ENCODE peak calls at places on chromosome 17, in seven cellular contexts. One of them, this sample, is unnamed. For H3K9me3 and H3K27me3, the result is how much of the 10 kb centered on the place peaks cover.

GRCh38 chr17:70190959-70191805 is 21.9 kb downstream of the KCNJ2 start:
- DNase-seq in Panc1: no peak
- DNase-seq in CD4-positive, CD25-positive, alpha-beta regulatory T cell: no peak
- DNase-seq in heart left ventricle: no peak
- DNase-seq in aorta: no peak
- DNase-seq in IMR-90: peak
- DNase-seq in left lung: no peak
- DNase-seq in this sample: no peak

GRCh38 chr17:17774009-17774881 is 62.5 kb downstream of the SREBF1 start:
- DNase-seq in Panc1: no peak
- DNase-seq in CD4-positive, CD25-positive, alpha-beta regulatory T cell: no peak
- DNase-seq in heart left ventricle: peak
- DNase-seq in aorta: no peak
- DNase-seq in IMR-90: peak
- DNase-seq in left lung: peak
- DNase-seq in this sample: no peak

GRCh38 chr17:38879878-38880727 is 10.2 kb downstream of the LASP1 start:
- DNase-seq in Panc1: no peak
- DNase-seq in CD4-positive, CD25-positive, alpha-beta regulatory T cell: no peak
- DNase-seq in heart left ventricle: peak
- DNase-seq in aorta: peak
- DNase-seq in IMR-90: peak
- DNase-seq in left lung: no peak
- DNase-seq in this sample: no peak

GRCh38 chr17:74497471-74497870 is 31.0 kb downstream of the CD300A start:
- DNase-seq in Panc1: no peak
- DNase-seq in CD4-positive, CD25-positive, alpha-beta regulatory T cell: no peak
- DNase-seq in heart left ventricle: no peak
- DNase-seq in aorta: no peak
- DNase-seq in IMR-90: no peak
- DNase-seq in left lung: no peak
- DNase-seq in this sample: no peak

GRCh38 chr17:65018612-65019290 is 37.8 kb downstream of the GNA13 start:
- DNase-seq in Panc1: no peak
- DNase-seq in CD4-positive, CD25-positive, alpha-beta regulatory T cell: no peak
- DNase-seq in heart left ventricle: no peak
- DNase-seq in aorta: no peak
- DNase-seq in IMR-90: peak
- DNase-seq in left lung: no peak
- DNase-seq in this sample: no peak

GRCh38 chr17:72860778-72861177 is 231.7 kb downstream of the SLC39A11 start:
- DNase-seq in Panc1: no peak
- DNase-seq in CD4-positive, CD25-positive, alpha-beta regulatory T cell: no peak
- DNase-seq in heart left ventricle: no peak
- DNase-seq in aorta: no peak
- DNase-seq in IMR-90: no peak
- DNase-seq in left lung: no peak
- DNase-seq in this sample: no peak

GRCh38 chr17:50165867-50166517 is at the start of gene SGCA:
- DNase-seq in Panc1: no peak
- DNase-seq in CD4-positive, CD25-positive, alpha-beta regulatory T cell: no peak
- DNase-seq in heart left ventricle: peak
- DNase-seq in aorta: peak
- DNase-seq in IMR-90: no peak
- DNase-seq in left lung: no peak
- DNase-seq in this sample: peak

GRCh38 chr17:77763575-77763974 is 194.9 kb upstream of the TNRC6C start:
- DNase-seq in Panc1: no peak
- DNase-seq in CD4-positive, CD25-positive, alpha-beta regulatory T cell: no peak
- DNase-seq in heart left ventricle: no peak
- DNase-seq in aorta: no peak
- DNase-seq in IMR-90: no peak
- DNase-seq in left lung: no peak
- DNase-seq in this sample: no peak

GRCh38 chr17:58332720-58333395 is 4.3 kb upstream of the TSPOAP1 start:
- DNase-seq in Panc1: no peak
- DNase-seq in CD4-positive, CD25-positive, alpha-beta regulatory T cell: no peak
- DNase-seq in heart left ventricle: no peak
- DNase-seq in aorta: peak
- DNase-seq in IMR-90: no peak
- DNase-seq in left lung: no peak
- DNase-seq in this sample: peak

GRCh38 chr17:1078831-1079561 is 82.1 kb downstream of the TIMM22 start:
- DNase-seq in Panc1: no peak
- DNase-seq in CD4-positive, CD25-positive, alpha-beta regulatory T cell: no peak
- DNase-seq in heart left ventricle: peak
- DNase-seq in aorta: no peak
- DNase-seq in IMR-90: no peak
- DNase-seq in left lung: no peak
- DNase-seq in this sample: no peak

GRCh38 chr17:70329751-70330150 is 160.4 kb downstream of the KCNJ2 start:
- DNase-seq in Panc1: no peak
- DNase-seq in CD4-positive, CD25-positive, alpha-beta regulatory T cell: no peak
- DNase-seq in heart left ventricle: no peak
- DNase-seq in aorta: no peak
- DNase-seq in IMR-90: no peak
- DNase-seq in left lung: no peak
- DNase-seq in this sample: no peak

GRCh38 chr17:15998031-15998574 is 1.4 kb downstream of the ZSWIM7 start:
- DNase-seq in Panc1: no peak
- DNase-seq in CD4-positive, CD25-positive, alpha-beta regulatory T cell: no peak
- DNase-seq in heart left ventricle: no peak
- DNase-seq in aorta: no peak
- DNase-seq in IMR-90: no peak
- DNase-seq in left lung: no peak
- DNase-seq in this sample: no peak

GRCh38 chr17:58184308-58184985 is 8.1 kb upstream of the EPX start:
- DNase-seq in Panc1: no peak
- DNase-seq in CD4-positive, CD25-positive, alpha-beta regulatory T cell: no peak
- DNase-seq in heart left ventricle: no peak
- DNase-seq in aorta: no peak
- DNase-seq in IMR-90: peak
- DNase-seq in left lung: no peak
- DNase-seq in this sample: no peak

GRCh38 chr17:9771465-9771864 is 19.9 kb downstream of the DHRS7C start:
- DNase-seq in Panc1: no peak
- DNase-seq in CD4-positive, CD25-positive, alpha-beta regulatory T cell: no peak
- DNase-seq in heart left ventricle: no peak
- DNase-seq in aorta: peak
- DNase-seq in IMR-90: no peak
- DNase-seq in left lung: no peak
- DNase-seq in this sample: no peak

GRCh38 chr17:1557355-1558095 is 5.1 kb downstream of the PITPNA start:
- DNase-seq in Panc1: no peak
- DNase-seq in CD4-positive, CD25-positive, alpha-beta regulatory T cell: no peak
- DNase-seq in heart left ventricle: no peak
- DNase-seq in aorta: no peak
- DNase-seq in IMR-90: peak
- DNase-seq in left lung: no peak
- DNase-seq in this sample: no peak

GRCh38 chr17:74437702-74438101 is 5.8 kb downstream of the GPRC5C start:
- DNase-seq in Panc1: no peak
- DNase-seq in CD4-positive, CD25-positive, alpha-beta regulatory T cell: no peak
- DNase-seq in heart left ventricle: no peak
- DNase-seq in aorta: no peak
- DNase-seq in IMR-90: no peak
- DNase-seq in left lung: no peak
- DNase-seq in this sample: no peak

GRCh38 chr17:43352579-43352978 is 46.2 kb upstream of the ARL4D start:
- DNase-seq in Panc1: no peak
- DNase-seq in CD4-positive, CD25-positive, alpha-beta regulatory T cell: no peak
- DNase-seq in heart left ventricle: no peak
- DNase-seq in aorta: no peak
- DNase-seq in IMR-90: no peak
- DNase-seq in left lung: no peak
- DNase-seq in this sample: no peak

GRCh38 chr17:43350888-43351361 is 47.9 kb upstream of the ARL4D start:
- DNase-seq in Panc1: no peak
- DNase-seq in CD4-positive, CD25-positive, alpha-beta regulatory T cell: no peak
- DNase-seq in heart left ventricle: no peak
- DNase-seq in aorta: no peak
- DNase-seq in IMR-90: no peak
- DNase-seq in left lung: no peak
- DNase-seq in this sample: no peak

GRCh38 chr17:43349142-43349541 is 49.7 kb upstream of the ARL4D start:
- DNase-seq in Panc1: no peak
- DNase-seq in CD4-positive, CD25-positive, alpha-beta regulatory T cell: no peak
- DNase-seq in heart left ventricle: no peak
- DNase-seq in aorta: no peak
- DNase-seq in IMR-90: no peak
- DNase-seq in left lung: no peak
- DNase-seq in this sample: no peak

GRCh38 chr17:43353364-43353763 is 45.4 kb upstream of the ARL4D start:
- DNase-seq in Panc1: no peak
- DNase-seq in CD4-positive, CD25-positive, alpha-beta regulatory T cell: no peak
- DNase-seq in heart left ventricle: no peak
- DNase-seq in aorta: no peak
- DNase-seq in IMR-90: no peak
- DNase-seq in left lung: no peak
- DNase-seq in this sample: no peak

GRCh38 chr17:43351686-43352085 is 47.1 kb upstream of the ARL4D start:
- DNase-seq in Panc1: no peak
- DNase-seq in CD4-positive, CD25-positive, alpha-beta regulatory T cell: no peak
- DNase-seq in heart left ventricle: no peak
- DNase-seq in aorta: no peak
- DNase-seq in IMR-90: no peak
- DNase-seq in left lung: no peak
- DNase-seq in this sample: no peak
- H3K9me3 ChIP-seq in Panc1: under half
- H3K9me3 ChIP-seq in CD4-positive, CD25-positive, alpha-beta regulatory T cell: under half
- H3K9me3 ChIP-seq in heart left ventricle: under half
- H3K9me3 ChIP-seq in aorta: under half
- H3K9me3 ChIP-seq in IMR-90: under half
- H3K9me3 ChIP-seq in left lung: under half
- H3K9me3 ChIP-seq in this sample: under half

GRCh38 chr17:33038740-33039139 is 47.1 kb downstream of the SPACA3 start:
- DNase-seq in Panc1: no peak
- DNase-seq in CD4-positive, CD25-positive, alpha-beta regulatory T cell: no peak
- DNase-seq in heart left ventricle: peak
- DNase-seq in aorta: no peak
- DNase-seq in IMR-90: peak
- DNase-seq in left lung: no peak
- DNase-seq in this sample: no peak

GRCh38 chr17:33028061-33028460 is 36.4 kb downstream of the SPACA3 start:
- DNase-seq in Panc1: no peak
- DNase-seq in CD4-positive, CD25-positive, alpha-beta regulatory T cell: no peak
- DNase-seq in heart left ventricle: no peak
- DNase-seq in aorta: no peak
- DNase-seq in IMR-90: no peak
- DNase-seq in left lung: no peak
- DNase-seq in this sample: no peak

GRCh38 chr17:33028778-33029177 is 37.1 kb downstream of the SPACA3 start:
- DNase-seq in Panc1: no peak
- DNase-seq in CD4-positive, CD25-positive, alpha-beta regulatory T cell: no peak
- DNase-seq in heart left ventricle: no peak
- DNase-seq in aorta: no peak
- DNase-seq in IMR-90: no peak
- DNase-seq in left lung: no peak
- DNase-seq in this sample: no peak

GRCh38 chr17:33033176-33033575 is 41.5 kb downstream of the SPACA3 start:
- DNase-seq in Panc1: no peak
- DNase-seq in CD4-positive, CD25-positive, alpha-beta regulatory T cell: no peak
- DNase-seq in heart left ventricle: no peak
- DNase-seq in aorta: no peak
- DNase-seq in IMR-90: no peak
- DNase-seq in left lung: no peak
- DNase-seq in this sample: no peak
- H3K27me3 ChIP-seq in Panc1: under half
- H3K27me3 ChIP-seq in CD4-positive, CD25-positive, alpha-beta regulatory T cell: under half
- H3K27me3 ChIP-seq in heart left ventricle: under half
- H3K27me3 ChIP-seq in aorta: under half
- H3K27me3 ChIP-seq in IMR-90: under half
- H3K27me3 ChIP-seq in left lung: under half
- H3K27me3 ChIP-seq in this sample: under half

GRCh38 chr17:30064738-30065137 is 51.9 kb upstream of the NSRP1 start:
- DNase-seq in Panc1: no peak
- DNase-seq in CD4-positive, CD25-positive, alpha-beta regulatory T cell: no peak
- DNase-seq in heart left ventricle: no peak
- DNase-seq in aorta: no peak
- DNase-seq in IMR-90: no peak
- DNase-seq in left lung: no peak
- DNase-seq in this sample: no peak
- H3K9me3 ChIP-seq in Panc1: under half
- H3K9me3 ChIP-seq in CD4-positive, CD25-positive, alpha-beta regulatory T cell: under half
- H3K9me3 ChIP-seq in heart left ventricle: under half
- H3K9me3 ChIP-seq in aorta: under half
- H3K9me3 ChIP-seq in IMR-90: under half
- H3K9me3 ChIP-seq in left lung: under half
- H3K9me3 ChIP-seq in this sample: under half

DNA sequence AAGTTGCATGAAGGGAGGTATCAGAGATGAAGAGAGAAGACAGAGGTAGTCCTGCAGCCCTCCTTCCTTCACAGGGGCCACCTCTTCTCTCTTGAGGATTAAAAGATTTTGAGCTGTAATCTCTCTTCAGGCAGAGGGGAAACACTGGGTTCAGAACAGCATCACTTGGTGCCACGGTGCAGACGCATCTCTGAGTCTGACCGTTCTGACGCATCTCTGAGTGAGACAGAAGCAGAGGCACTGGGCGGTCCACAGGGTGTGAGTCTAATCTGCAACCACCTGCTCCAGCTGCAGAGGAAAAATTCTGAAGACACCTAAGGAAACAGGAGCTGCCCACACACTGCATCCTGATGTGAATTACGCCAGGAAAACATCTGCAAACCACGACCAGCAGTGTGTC is 5.3 kb upstream of the KRT37 start:
- DNase-seq in Panc1: no peak
- DNase-seq in CD4-positive, CD25-positive, alpha-beta regulatory T cell: no peak
- DNase-seq in heart left ventricle: no peak
- DNase-seq in aorta: no peak
- DNase-seq in IMR-90: no peak
- DNase-seq in left lung: no peak
- DNase-seq in this sample: no peak
- H3K27me3 ChIP-seq in Panc1: under half
- H3K27me3 ChIP-seq in CD4-positive, CD25-positive, alpha-beta regulatory T cell: under half
- H3K27me3 ChIP-seq in heart left ventricle: under half
- H3K27me3 ChIP-seq in aorta: under half
- H3K27me3 ChIP-seq in IMR-90: under half
- H3K27me3 ChIP-seq in left lung: under half
- H3K27me3 ChIP-seq in this sample: under half

This sample was measured in CD4-positive, alpha-beta memory T cell.